ENCODE peak calls at places on chromosomes 12 and 14, in four cellular contexts. M is GM12878, W is K562, J is HepG2. H is an unnamed sample.

GRCh38 chr14:65128096-65128495 is 25.8 kb upstream of the MAX start:
- DNase-seq in M (no peak), W (no peak), J (no peak), H (no peak)

GRCh38 chr14:32588448-32589320 is 259.6 kb downstream of the AKAP6 start:
- DNase-seq in M (no peak), W (peak), J (peak), H (peak)

GRCh38 chr12:114480309-114481199 is 74.6 kb upstream of the TBX5 start:
- DNase-seq in M (no peak), W (no peak), J (no peak), H (peak)

GRCh38 chr12:91562476-91562875 is 379.9 kb upstream of the DCN start:
- DNase-seq in M (no peak), W (no peak), J (no peak), H (no peak)

GRCh38 chr14:105317546-105317945 is 3.0 kb downstream of the PACS2 start:
- DNase-seq in M (no peak), W (no peak), J (no peak), H (no peak)

GRCh38 chr12:120529641-120530314 is 820 bp upstream of the COQ5 start:
- DNase-seq in M (no peak), W (no peak), J (peak), H (no peak)

GRCh38 chr12:59234391-59234790 is 314.1 kb upstream of the LRIG3 start:
- DNase-seq in M (no peak), W (no peak), J (no peak), H (no peak)

GRCh38 chr12:52741378-52742195 is 35.6 kb downstream of the KRT76 start:
- DNase-seq in M (no peak), W (peak), J (peak), H (peak)

GRCh38 chr12:40157307-40157706 is 51.4 kb upstream of the SLC2A13 start:
- DNase-seq in M (no peak), W (no peak), J (no peak), H (no peak)

GRCh38 chr14:91149462-91149861 is 35.6 kb downstream of the DGLUCY start:
- DNase-seq in M (no peak), W (peak), J (peak), H (no peak)

GRCh38 chr14:72613196-72613974 is 280.5 kb downstream of the DPF3 start:
- DNase-seq in M (no peak), W (no peak), J (no peak), H (no peak)

GRCh38 chr12:47337581-47337980 is 257.8 kb upstream of the AMIGO2 start:
- DNase-seq in M (no peak), W (no peak), J (no peak), H (no peak)

GRCh38 chr14:105091335-105092123 is 26.3 kb upstream of the GPR132 start:
- DNase-seq in M (no peak), W (no peak), J (peak), H (no peak)

GRCh38 chr14:21248739-21249411 is 20.4 kb downstream of the HNRNPC start:
- DNase-seq in M (no peak), W (no peak), J (no peak), H (no peak)

GRCh38 chr12:53324113-53324778 is 2.8 kb upstream of the AAAS start:
- DNase-seq in M (peak), W (no peak), J (no peak), H (no peak)

GRCh38 chr12:68865399-68866154 is 57.6 kb downstream of the MDM2 start:
- DNase-seq in M (no peak), W (peak), J (no peak), H (no peak)

GRCh38 chr12:52119398-52120254 is 40.1 kb downstream of the SMIM41 start:
- DNase-seq in M (no peak), W (peak), J (peak), H (peak)

GRCh38 chr14:76780360-76780759 is 19.1 kb downstream of the VASH1 start:
- DNase-seq in M (no peak), W (no peak), J (no peak), H (no peak)

GRCh38 chr14:104972301-104973211 is 5.6 kb downstream of the AHNAK2 start:
- DNase-seq in M (no peak), W (no peak), J (no peak), H (no peak)

GRCh38 chr12:32444895-32445294 is 45.5 kb downstream of the FGD4 start:
- DNase-seq in M (no peak), W (no peak), J (peak), H (no peak)

GRCh38 chr14:93263416-93263815 is 56.4 kb downstream of the UBR7 start:
- DNase-seq in M (no peak), W (no peak), J (no peak), H (no peak)

GRCh38 chr14:65096323-65097089 is 5.8 kb downstream of the MAX start:
- DNase-seq in M (no peak), W (peak), J (no peak), H (no peak)

GRCh38 chr12:55072093-55072492 is 52.3 kb downstream of the NEUROD4 start:
- DNase-seq in M (no peak), W (no peak), J (peak), H (peak)

GRCh38 chr14:94180655-94181271 is 6.6 kb downstream of the PPP4R4 start:
- DNase-seq in M (peak), W (no peak), J (peak), H (no peak)

GRCh38 chr14:64671591-64671990 is 32.6 kb upstream of the PLEKHG3 start:
- DNase-seq in M (no peak), W (peak), J (peak), H (no peak)

GRCh38 chr12:101695698-101696097 is 1.7 kb upstream of the CHPT1 start:
- DNase-seq in M (no peak), W (no peak), J (peak), H (no peak)

GRCh38 chr14:72736348-72736747 is 157.6 kb downstream of the DPF3 start:
- DNase-seq in M (no peak), W (peak), J (peak), H (no peak)

GRCh38 chr12:11702959-11703358 is 53.5 kb downstream of the ETV6 start:
- DNase-seq in M (no peak), W (no peak), J (no peak), H (no peak)

GRCh38 chr14:74038015-74038859 is 19.1 kb downstream of the BBOF1 start:
- DNase-seq in M (no peak), W (peak), J (peak), H (no peak)

GRCh38 chr12:103806807-103807206 is 34.2 kb downstream of the NT5DC3 start:
- DNase-seq in M (no peak), W (no peak), J (no peak), H (no peak)

GRCh38 chr12:88334271-88334670 is 192.2 kb downstream of the TMTC3 start:
- DNase-seq in M (peak), W (no peak), J (no peak), H (peak)

GRCh38 chr14:95935228-95935822 is 58.7 kb downstream of the TUNAR start:
- DNase-seq in M (no peak), W (peak), J (peak), H (peak)

GRCh38 chr12:27462151-27462694 is 15.7 kb downstream of the SMCO2 start:
- DNase-seq in M (no peak), W (no peak), J (no peak), H (no peak)

GRCh38 chr14:66401447-66402095 is 84.6 kb upstream of the CCDC196 start:
- DNase-seq in M (no peak), W (no peak), J (peak), H (no peak)

GRCh38 chr14:60656755-60657608 is 7.7 kb upstream of the SIX1 start:
- DNase-seq in M (peak), W (no peak), J (peak), H (peak)

GRCh38 chr14:53148612-53149202 is 4.4 kb downstream of the DDHD1 start:
- DNase-seq in M (peak), W (no peak), J (no peak), H (no peak)

GRCh38 chr12:5567021-5567744 is 135.3 kb downstream of the NTF3 start:
- DNase-seq in M (no peak), W (no peak), J (no peak), H (no peak)
- TF ChIP-seq CBFB in M (no peak), W (no peak), J (no peak), H (no peak)

GRCh38 chr14:22885975-22886374 is 3.0 kb downstream of the REM2 start:
- DNase-seq in M (no peak), W (no peak), J (no peak), H (no peak)

GRCh38 chr14:22887990-22888378 is 5.0 kb downstream of the REM2 start:
- DNase-seq in M (peak), W (no peak), J (no peak), H (no peak)

GRCh38 chr14:22887260-22887989 is 4.4 kb downstream of the REM2 start:
- DNase-seq in M (peak), W (peak), J (no peak), H (peak)

GRCh38 chr14:22884721-22885523 is 1.9 kb downstream of the REM2 start:
- DNase-seq in M (no peak), W (no peak), J (no peak), H (no peak)

DNA sequence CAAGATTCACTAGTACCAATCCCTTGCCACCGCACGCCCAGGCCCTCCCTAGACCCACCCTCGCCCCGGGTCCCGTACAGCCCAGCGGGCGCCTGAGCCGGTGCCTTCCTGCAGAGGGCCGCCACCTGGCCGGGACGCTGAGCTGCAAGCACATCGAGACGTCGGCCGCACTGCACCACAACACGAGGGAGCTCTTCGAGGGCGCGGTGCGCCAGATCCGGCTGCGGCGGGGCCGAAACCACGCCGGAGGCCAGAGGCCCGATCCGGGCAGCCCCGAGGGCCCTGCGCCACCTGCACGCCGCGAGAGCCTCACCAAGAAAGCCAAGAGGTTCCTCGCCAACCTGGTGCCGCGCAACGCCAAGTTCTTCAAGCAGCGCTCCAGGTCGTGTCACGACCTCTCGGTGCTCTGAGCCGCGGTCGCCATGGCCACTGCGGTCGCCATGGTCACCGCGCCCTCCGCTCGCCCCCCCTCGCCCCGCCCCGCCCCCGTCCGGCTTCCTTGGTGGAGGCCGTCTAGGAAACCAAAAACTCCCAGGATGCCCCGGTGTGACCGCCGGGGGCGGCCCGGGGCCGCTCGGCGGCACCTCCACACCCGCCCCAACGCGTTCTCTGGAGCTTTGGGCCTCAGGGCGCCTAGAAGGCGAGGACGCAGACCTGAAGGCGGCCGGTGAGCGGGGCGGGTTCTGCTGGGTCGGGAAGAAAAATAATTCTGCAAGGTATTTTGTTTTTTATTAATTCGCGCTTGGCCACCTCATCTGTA is 3.7 kb downstream of the REM2 start:
- DNase-seq in M (peak), W (peak), J (no peak), H (peak)
- TF ChIP-seq CTCF in M (peak), W (peak), J (peak), H (no peak)

DNA sequence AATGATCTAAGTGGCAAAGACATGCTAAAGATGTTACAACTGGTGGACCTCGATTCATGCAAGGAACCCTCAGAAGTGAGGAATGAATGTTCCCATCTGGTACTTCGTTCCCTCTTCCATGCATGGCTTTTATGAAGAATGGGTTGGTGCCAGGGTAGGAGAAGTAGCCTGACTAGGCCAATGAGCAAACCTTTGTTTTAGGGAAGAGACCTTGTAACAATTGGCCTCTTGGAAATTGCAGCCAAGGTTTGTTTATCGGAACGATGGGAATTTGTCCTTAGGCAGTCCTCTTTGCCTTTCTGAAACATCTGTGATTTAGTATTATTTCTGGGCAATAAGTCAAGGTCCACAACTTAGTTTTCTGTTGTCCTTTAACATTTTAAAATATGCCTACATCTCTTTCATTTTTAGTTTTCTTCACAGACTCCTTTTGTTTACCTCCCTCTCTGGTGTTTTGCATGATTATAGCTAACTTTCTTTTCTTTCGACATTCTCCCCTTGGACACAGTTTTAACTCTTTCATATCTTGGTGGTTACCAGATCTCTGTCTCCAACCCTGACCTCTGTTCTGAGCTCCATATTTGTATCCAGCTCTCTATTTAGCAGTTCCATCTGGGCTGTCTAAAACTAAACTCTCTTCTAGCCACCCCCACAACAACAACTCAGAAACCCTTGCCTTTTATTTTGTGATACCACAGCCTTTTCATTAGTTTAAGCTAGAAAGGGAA is 70.0 kb downstream of the DIP2B start:
- DNase-seq in M (no peak), W (no peak), J (peak), H (no peak)
- TF ChIP-seq CBFB in M (no peak), W (no peak), J (no peak), H (no peak)

GRCh38 chr12:124509676-124510300 is 57.6 kb downstream of the NCOR2 start:
- DNase-seq in M (no peak), W (peak), J (peak), H (peak)

GRCh38 chr12:124509300-124509675 is 58.1 kb downstream of the NCOR2 start:
- DNase-seq in M (no peak), W (no peak), J (no peak), H (no peak)

GRCh38 chr12:124511259-124511985 is 56.0 kb downstream of the NCOR2 start:
- DNase-seq in M (no peak), W (no peak), J (no peak), H (no peak)

GRCh38 chr12:124508323-124509096 is 58.9 kb downstream of the NCOR2 start:
- DNase-seq in M (no peak), W (peak), J (no peak), H (no peak)

DNA sequence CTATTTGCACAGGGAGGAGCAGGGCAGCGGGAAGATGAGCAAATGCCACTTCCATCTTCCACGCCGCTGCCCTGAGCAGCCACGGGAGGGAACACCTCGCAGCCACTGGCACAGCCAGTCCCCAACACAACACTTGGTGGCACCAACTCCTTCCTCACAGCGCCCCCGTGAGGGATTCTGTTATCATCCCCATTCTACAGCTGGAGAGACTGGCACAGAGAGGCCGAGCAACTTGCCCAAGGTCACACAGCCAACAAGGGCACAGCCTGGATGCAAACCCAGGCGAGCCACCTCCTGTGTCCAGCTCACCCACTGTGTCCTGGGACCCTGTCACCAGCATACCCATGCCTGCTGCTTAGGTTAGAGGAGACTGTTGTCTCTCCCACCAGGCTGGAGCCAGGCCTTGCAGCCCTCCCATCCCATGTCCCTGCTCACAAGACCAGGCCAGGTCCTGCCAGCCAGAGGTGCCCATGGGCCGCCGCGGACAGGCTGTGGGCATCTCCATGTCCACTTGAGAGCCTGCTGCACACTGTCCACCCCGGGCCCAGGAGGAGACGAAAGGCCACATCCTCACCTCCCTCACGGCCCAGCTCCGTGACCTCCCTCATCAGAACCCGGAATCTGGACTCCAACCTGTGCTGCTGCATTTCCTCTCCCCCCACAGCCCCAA is 57.0 kb downstream of the NCOR2 start:
- DNase-seq in M (no peak), W (no peak), J (peak), H (peak)
- TF ChIP-seq CTCF in M (no peak), W (peak), J (peak), H (no peak)

H was measured in WTC11.